ENCODE peak calls at places on chromosomes 2 and 18, in eight cellular contexts. V, O, A, D, R, Q, M and T are unnamed samples.

GRCh38 chr2:215396595-215397313 is 39.1 kb downstream of the FN1 start:
- DNase-seq in M (no peak), R (peak), O (no peak), D (no peak), V (no peak), Q (no peak), A (peak), T (no peak)

GRCh38 chr2:12043131-12043530 is 296.7 kb downstream of the LPIN1 start:
- DNase-seq in A (no peak), O (no peak), V (no peak), Q (no peak), M (no peak), D (no peak), R (no peak), T (no peak)

GRCh38 chr18:67705748-67706147 is 189.2 kb upstream of the DSEL start:
- DNase-seq in R (peak), M (peak), Q (no peak), O (no peak), D (no peak), A (no peak), V (no peak), T (no peak)

GRCh38 chr2:173545364-173545734 is 190.7 kb downstream of the CDCA7 start:
- DNase-seq in A (peak), Q (no peak), O (no peak), M (no peak), D (no peak), R (no peak), V (no peak), T (no peak)

GRCh38 chr2:172380436-172381274 is 46.7 kb upstream of the ITGA6 start:
- DNase-seq in D (no peak), A (no peak), M (peak), V (peak), Q (no peak), O (no peak), R (peak), T (no peak)

GRCh38 chr2:144357623-144358400 is 162.1 kb downstream of the ZEB2 start:
- DNase-seq in Q (no peak), R (peak), V (no peak), D (peak), O (peak), A (peak), M (no peak), T (no peak)

GRCh38 chr2:223020971-223021675 is 30.9 kb upstream of the KCNE4 start:
- DNase-seq in D (no peak), Q (no peak), O (no peak), M (no peak), V (no peak), A (no peak), R (no peak), T (no peak)

GRCh38 chr18:46073474-46074331 is 1.6 kb upstream of the PSTPIP2 start:
- DNase-seq in O (peak), M (peak), D (peak), R (peak), V (no peak), Q (no peak), A (no peak), T (no peak)

GRCh38 chr2:96103906-96104861 is 12.2 kb downstream of the ADRA2B start:
- DNase-seq in A (no peak), M (no peak), R (no peak), D (no peak), O (no peak), V (peak), Q (peak), T (peak)

GRCh38 chr2:38074047-38074774 is 1.7 kb downstream of the CYP1B1 start:
- DNase-seq in D (no peak), O (peak), A (no peak), Q (peak), V (peak), M (peak), R (no peak), T (no peak)

GRCh38 chr2:190335225-190335559 is 8.2 kb upstream of the INPP1 start:
- DNase-seq in D (no peak), V (no peak), O (no peak), A (no peak), Q (no peak), R (no peak), M (no peak), T (no peak)

GRCh38 chr2:136052374-136053362 is 65.3 kb downstream of the CXCR4 start:
- DNase-seq in V (no peak), A (no peak), M (no peak), D (no peak), O (peak), Q (no peak), R (no peak), T (no peak)

GRCh38 chr2:86396304-86396785 is 44.8 kb upstream of the KDM3A start:
- DNase-seq in V (no peak), M (peak), D (peak), A (no peak), R (peak), Q (no peak), O (peak), T (no peak)

GRCh38 chr2:43294973-43295603 is 68.7 kb upstream of the ZFP36L2 start:
- DNase-seq in M (no peak), V (no peak), R (no peak), A (no peak), Q (no peak), O (peak), D (no peak), T (no peak)

GRCh38 chr2:99816908-99817307 is 325.5 kb downstream of the AFF3 start:
- DNase-seq in M (no peak), O (no peak), R (no peak), D (no peak), V (no peak), A (no peak), Q (no peak), T (no peak)

GRCh38 chr2:99821572-99822369 is 320.6 kb downstream of the AFF3 start:
- DNase-seq in V (no peak), Q (no peak), O (no peak), A (peak), M (peak), D (no peak), R (peak), T (no peak)

GRCh38 chr2:99819766-99820165 is 322.6 kb downstream of the AFF3 start:
- DNase-seq in Q (no peak), O (no peak), M (peak), V (peak), R (no peak), D (no peak), A (no peak), T (no peak)

GRCh38 chr2:99821039-99821438 is 321.4 kb downstream of the AFF3 start:
- DNase-seq in A (no peak), D (no peak), Q (no peak), R (no peak), M (no peak), V (no peak), O (no peak), T (no peak)

GRCh38 chr2:99818842-99819241 is 323.5 kb downstream of the AFF3 start:
- DNase-seq in M (no peak), R (peak), Q (no peak), A (no peak), D (no peak), O (no peak), V (no peak), T (no peak)
- TF ChIP-seq CTCF in M (no peak), R (peak), Q (peak), A (no peak), D (peak), O (no peak), V (no peak), T (no peak)

DNA sequence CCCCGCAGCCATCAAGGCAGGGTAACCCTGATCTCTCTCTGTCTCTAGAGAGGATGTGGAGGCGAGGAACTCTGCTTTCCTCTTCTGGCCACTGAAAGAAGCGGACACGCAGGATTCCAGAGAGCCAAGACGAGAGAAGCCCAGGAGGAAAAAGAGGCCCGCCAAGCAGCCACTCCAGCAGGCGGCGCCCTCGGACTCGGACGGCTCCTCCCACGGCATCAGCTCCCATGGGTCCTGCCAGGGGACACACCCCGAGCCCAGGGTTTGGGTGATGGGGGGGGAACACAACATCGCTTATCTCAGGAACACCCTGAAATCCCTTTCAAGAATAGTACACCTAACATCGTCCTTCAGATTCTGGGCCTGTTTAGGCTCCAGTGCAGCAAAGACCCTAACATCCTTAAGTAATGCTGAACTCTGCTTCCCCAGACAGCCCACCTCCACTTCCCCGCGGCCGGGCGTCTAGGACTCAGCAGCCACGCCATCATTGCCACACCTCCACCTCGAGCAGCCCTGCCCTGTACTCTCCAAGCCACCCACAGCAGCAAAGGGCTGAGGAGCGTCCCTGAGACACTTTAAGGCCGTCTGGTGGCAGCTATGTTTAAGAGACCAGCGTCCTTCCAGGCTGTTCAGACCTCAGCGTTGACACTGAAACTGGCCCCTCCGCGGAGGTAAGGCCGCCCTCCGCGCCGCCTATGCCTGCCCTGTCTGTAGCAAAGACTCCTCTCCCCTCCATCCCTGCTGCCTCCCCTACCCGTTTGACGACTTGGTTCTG is 34.3 kb upstream of the CNGA3 start:
- DNase-seq in D (no peak), M (peak), A (no peak), R (no peak), O (no peak), V (peak), Q (no peak), T (no peak)
- TF ChIP-seq CTCF in D (no peak), M (peak), A (no peak), R (no peak), O (no peak), V (peak), Q (no peak), T (no peak)

GRCh38 chr2:240561325-240561971 is 1.3 kb downstream of the DUSP28 start:
- DNase-seq in A (peak), R (peak), M (no peak), V (no peak), Q (no peak), D (peak), O (no peak), T (no peak)

GRCh38 chr2:240559271-240559670 is 886 bp upstream of the DUSP28 start:
- DNase-seq in Q (no peak), D (no peak), O (no peak), R (no peak), V (peak), A (no peak), M (no peak), T (no peak)

GRCh38 chr2:240558229-240558885 is 569 bp upstream of the ANKMY1 start:
- DNase-seq in D (peak), O (no peak), M (peak), A (no peak), V (peak), Q (no peak), R (no peak), T (no peak)

GRCh38 chr2:240560480-240561324 is 545 bp downstream of the DUSP28 start:
- DNase-seq in A (peak), M (peak), R (peak), Q (peak), O (peak), D (peak), V (peak), T (peak)

DNA sequence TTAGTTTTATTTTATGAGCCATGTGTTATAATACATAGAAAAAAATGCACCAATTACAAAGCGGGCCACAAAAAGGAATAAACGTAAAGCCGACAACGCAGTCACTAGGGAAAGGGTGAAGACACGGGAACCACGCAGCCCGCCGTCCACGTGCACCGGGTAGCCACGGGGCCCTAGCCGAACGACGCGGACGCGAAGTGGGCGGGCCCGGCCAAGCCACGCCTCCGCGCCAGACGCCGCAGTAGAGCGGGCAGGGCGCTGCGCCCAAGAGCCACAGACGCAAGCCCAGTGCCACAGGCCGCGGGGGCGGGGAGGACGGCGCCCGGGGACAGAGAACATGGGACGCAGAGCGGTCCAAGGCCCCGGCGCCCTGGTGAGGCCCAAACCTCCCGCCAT is at the start of gene DUSP28:
- DNase-seq in A (peak), V (peak), Q (peak), D (peak), O (peak), M (peak), R (peak), T (peak)
- TF ChIP-seq CTCF in A (no peak), V (no peak), Q (no peak), D (no peak), O (no peak), M (no peak), R (no peak), T (no peak)

DNA sequence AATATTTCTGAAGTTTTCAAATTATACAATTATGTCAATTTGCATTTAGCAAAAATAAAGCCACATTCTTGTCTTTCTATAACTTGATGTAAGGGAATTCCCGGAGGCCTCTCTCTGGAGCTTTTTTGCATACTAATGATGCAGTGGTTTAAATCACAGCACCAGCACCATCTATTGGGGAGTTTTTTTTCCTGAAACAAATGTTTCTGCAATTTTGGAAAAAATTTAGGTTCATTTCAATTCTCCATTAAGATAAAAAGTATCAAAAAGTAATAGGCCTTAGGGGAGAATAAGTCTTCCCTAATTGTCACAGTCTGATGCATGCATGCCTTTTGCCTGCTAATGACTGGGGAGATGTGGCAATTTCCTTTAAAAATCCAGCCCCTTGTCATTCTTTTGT is 13.5 kb downstream of the CBLN2 start:
- DNase-seq in M (no peak), R (no peak), D (no peak), O (no peak), V (no peak), A (no peak), Q (no peak), T (no peak)
- TF ChIP-seq CTCF in M (no peak), R (no peak), D (peak), O (no peak), V (peak), A (peak), Q (no peak), T (no peak)

GRCh38 chr2:179447839-179448447 is 183.3 kb upstream of the SESTD1 start:
- DNase-seq in A (no peak), O (no peak), D (no peak), M (no peak), R (peak), V (no peak), Q (no peak), T (no peak)
- TF ChIP-seq CTCF in A (peak), O (no peak), D (peak), M (peak), R (no peak), V (peak), Q (no peak), T (no peak)